ENCODE peak calls at places on chromosome 10, in eight cellular contexts. One of them, this sample, is unnamed.

GRCh38 chr10:43226851-43227845 is 39.7 kb downstream of the RASGEF1A start:
- DNase-seq in CD4-positive, alpha-beta memory T cell: no peak
- DNase-seq in fibroblast of lung: no peak
- DNase-seq in trophoblast cell: no peak
- DNase-seq in transverse colon: peak; percentile 4
- DNase-seq in neural progenitor cell: no peak
- DNase-seq in upper lobe of right lung: peak; percentile 49
- DNase-seq in WERI-Rb-1: peak; percentile 4
- DNase-seq in this sample: peak; percentile 39

GRCh38 chr10:66931340-66931948 is 5.6 kb downstream of the LRRTM3 start:
- DNase-seq in CD4-positive, alpha-beta memory T cell: peak; percentile 3
- DNase-seq in trophoblast cell: peak; percentile 71
- DNase-seq in transverse colon: no peak
- DNase-seq in fibroblast of lung: peak; percentile 85
- DNase-seq in WERI-Rb-1: no peak
- DNase-seq in upper lobe of right lung: no peak
- DNase-seq in neural progenitor cell: peak; percentile 74
- DNase-seq in this sample: no peak

GRCh38 chr10:119206603-119207366 is 586 bp upstream of the GRK5 start:
- DNase-seq in neural progenitor cell: peak; percentile 91
- DNase-seq in transverse colon: peak; percentile 70
- DNase-seq in trophoblast cell: peak; percentile 88
- DNase-seq in WERI-Rb-1: peak; percentile 74
- DNase-seq in upper lobe of right lung: peak; percentile 88
- DNase-seq in fibroblast of lung: peak; percentile 60
- DNase-seq in CD4-positive, alpha-beta memory T cell: peak; percentile 74
- DNase-seq in this sample: peak; percentile 36

GRCh38 chr10:3126741-3127342 is 45.7 kb downstream of the PITRM1 start:
- DNase-seq in neural progenitor cell: peak; percentile 42
- DNase-seq in WERI-Rb-1: peak; percentile 88
- DNase-seq in upper lobe of right lung: no peak
- DNase-seq in trophoblast cell: peak; percentile 98
- DNase-seq in CD4-positive, alpha-beta memory T cell: no peak
- DNase-seq in fibroblast of lung: no peak
- DNase-seq in transverse colon: peak; percentile 60
- DNase-seq in this sample: no peak

GRCh38 chr10:124323145-124323725 is 95.5 kb downstream of the OAT start:
- DNase-seq in neural progenitor cell: no peak
- DNase-seq in CD4-positive, alpha-beta memory T cell: no peak
- DNase-seq in trophoblast cell: peak; percentile 9
- DNase-seq in WERI-Rb-1: no peak
- DNase-seq in transverse colon: no peak
- DNase-seq in fibroblast of lung: peak; percentile 60
- DNase-seq in upper lobe of right lung: peak; percentile 23
- DNase-seq in this sample: no peak

GRCh38 chr10:50542871-50543270 is 80.9 kb downstream of the SGMS1 start:
- DNase-seq in fibroblast of lung: no peak
- DNase-seq in trophoblast cell: no peak
- DNase-seq in neural progenitor cell: no peak
- DNase-seq in CD4-positive, alpha-beta memory T cell: no peak
- DNase-seq in WERI-Rb-1: no peak
- DNase-seq in upper lobe of right lung: no peak
- DNase-seq in transverse colon: no peak
- DNase-seq in this sample: no peak

GRCh38 chr10:22683995-22684305 is 30.4 kb downstream of the PIP4K2A start:
- DNase-seq in upper lobe of right lung: no peak
- DNase-seq in trophoblast cell: peak; percentile 5
- DNase-seq in transverse colon: no peak
- DNase-seq in fibroblast of lung: peak; percentile 42
- DNase-seq in CD4-positive, alpha-beta memory T cell: no peak
- DNase-seq in WERI-Rb-1: no peak
- DNase-seq in neural progenitor cell: no peak
- DNase-seq in this sample: no peak

GRCh38 chr10:61475449-61475873 is 22.3 kb upstream of the TMEM26 start:
- DNase-seq in WERI-Rb-1: no peak
- DNase-seq in transverse colon: no peak
- DNase-seq in CD4-positive, alpha-beta memory T cell: no peak
- DNase-seq in neural progenitor cell: no peak
- DNase-seq in upper lobe of right lung: no peak
- DNase-seq in fibroblast of lung: peak; percentile 71
- DNase-seq in trophoblast cell: peak; percentile 27
- DNase-seq in this sample: no peak

GRCh38 chr10:112389147-112389822 is 15.4 kb downstream of the ACSL5 start:
- DNase-seq in fibroblast of lung: peak; percentile 5
- DNase-seq in trophoblast cell: peak; percentile 90
- DNase-seq in upper lobe of right lung: no peak
- DNase-seq in neural progenitor cell: no peak
- DNase-seq in transverse colon: no peak
- DNase-seq in CD4-positive, alpha-beta memory T cell: peak; percentile 75
- DNase-seq in WERI-Rb-1: no peak
- DNase-seq in this sample: no peak

GRCh38 chr10:23359692-23360380 is 15.2 kb upstream of the C10orf67 start:
- DNase-seq in CD4-positive, alpha-beta memory T cell: no peak
- DNase-seq in transverse colon: no peak
- DNase-seq in fibroblast of lung: no peak
- DNase-seq in WERI-Rb-1: no peak
- DNase-seq in upper lobe of right lung: no peak
- DNase-seq in trophoblast cell: peak; percentile 92
- DNase-seq in neural progenitor cell: no peak
- DNase-seq in this sample: no peak

GRCh38 chr10:86363184-86363832 is 3.3 kb downstream of the GRID1 start:
- DNase-seq in CD4-positive, alpha-beta memory T cell: no peak
- DNase-seq in upper lobe of right lung: peak; percentile 85
- DNase-seq in transverse colon: no peak
- DNase-seq in neural progenitor cell: peak; percentile 88
- DNase-seq in fibroblast of lung: no peak
- DNase-seq in trophoblast cell: peak; percentile 49
- DNase-seq in WERI-Rb-1: peak; percentile 65
- DNase-seq in this sample: peak; percentile 52

GRCh38 chr10:127148066-127148932 is 48.1 kb downstream of the INSYN2A start:
- DNase-seq in trophoblast cell: peak; percentile 36
- DNase-seq in CD4-positive, alpha-beta memory T cell: no peak
- DNase-seq in fibroblast of lung: peak; percentile 88
- DNase-seq in transverse colon: no peak
- DNase-seq in upper lobe of right lung: no peak
- DNase-seq in neural progenitor cell: no peak
- DNase-seq in WERI-Rb-1: no peak
- DNase-seq in this sample: no peak

GRCh38 chr10:7956508-7956907 is 98.0 kb upstream of the GATA3 start:
- DNase-seq in transverse colon: no peak
- DNase-seq in upper lobe of right lung: no peak
- DNase-seq in neural progenitor cell: no peak
- DNase-seq in CD4-positive, alpha-beta memory T cell: no peak
- DNase-seq in trophoblast cell: no peak
- DNase-seq in WERI-Rb-1: no peak
- DNase-seq in fibroblast of lung: peak; percentile 80
- DNase-seq in this sample: no peak

GRCh38 chr10:75040576-75040975 is 70.9 kb upstream of the SAMD8 start:
- DNase-seq in upper lobe of right lung: no peak
- DNase-seq in WERI-Rb-1: peak; percentile 56
- DNase-seq in trophoblast cell: no peak
- DNase-seq in fibroblast of lung: no peak
- DNase-seq in CD4-positive, alpha-beta memory T cell: no peak
- DNase-seq in neural progenitor cell: no peak
- DNase-seq in transverse colon: no peak
- DNase-seq in this sample: no peak

GRCh38 chr10:83553366-83553765 is 585.9 kb upstream of the GHITM start:
- DNase-seq in neural progenitor cell: no peak
- DNase-seq in transverse colon: no peak
- DNase-seq in fibroblast of lung: no peak
- DNase-seq in WERI-Rb-1: no peak
- DNase-seq in trophoblast cell: no peak
- DNase-seq in upper lobe of right lung: no peak
- DNase-seq in CD4-positive, alpha-beta memory T cell: no peak
- DNase-seq in this sample: no peak

GRCh38 chr10:58385784-58386112 is 538 bp downstream of the TFAM start:
- DNase-seq in trophoblast cell: peak; percentile 65
- DNase-seq in upper lobe of right lung: peak; percentile 62
- DNase-seq in CD4-positive, alpha-beta memory T cell: no peak
- DNase-seq in neural progenitor cell: peak; percentile 76
- DNase-seq in WERI-Rb-1: peak; percentile 44
- DNase-seq in transverse colon: peak; percentile 42
- DNase-seq in fibroblast of lung: peak; percentile 9
- DNase-seq in this sample: no peak

GRCh38 chr10:132955479-132955878 is 13.1 kb upstream of the CFAP46 start:
- DNase-seq in fibroblast of lung: no peak
- DNase-seq in neural progenitor cell: no peak
- DNase-seq in CD4-positive, alpha-beta memory T cell: no peak
- DNase-seq in upper lobe of right lung: no peak
- DNase-seq in WERI-Rb-1: no peak
- DNase-seq in transverse colon: no peak
- DNase-seq in trophoblast cell: no peak
- DNase-seq in this sample: no peak

GRCh38 chr10:91164520-91165065 is 55.9 kb upstream of the PCGF5 start:
- DNase-seq in fibroblast of lung: no peak
- DNase-seq in CD4-positive, alpha-beta memory T cell: no peak
- DNase-seq in upper lobe of right lung: no peak
- DNase-seq in transverse colon: no peak
- DNase-seq in neural progenitor cell: peak; percentile 26
- DNase-seq in WERI-Rb-1: no peak
- DNase-seq in trophoblast cell: peak; percentile 34
- DNase-seq in this sample: no peak

GRCh38 chr10:71761541-71762113 is 11.7 kb downstream of the VSIR start:
- DNase-seq in transverse colon: no peak
- DNase-seq in WERI-Rb-1: no peak
- DNase-seq in neural progenitor cell: no peak
- DNase-seq in upper lobe of right lung: no peak
- DNase-seq in fibroblast of lung: no peak
- DNase-seq in CD4-positive, alpha-beta memory T cell: no peak
- DNase-seq in trophoblast cell: no peak
- DNase-seq in this sample: no peak

GRCh38 chr10:86648706-86649426 is 5.5 kb upstream of the OPN4 start:
- DNase-seq in trophoblast cell: no peak
- DNase-seq in WERI-Rb-1: no peak
- DNase-seq in transverse colon: peak; percentile 65
- DNase-seq in CD4-positive, alpha-beta memory T cell: no peak
- DNase-seq in upper lobe of right lung: no peak
- DNase-seq in fibroblast of lung: peak; percentile 95
- DNase-seq in neural progenitor cell: no peak
- DNase-seq in this sample: no peak

DNA sequence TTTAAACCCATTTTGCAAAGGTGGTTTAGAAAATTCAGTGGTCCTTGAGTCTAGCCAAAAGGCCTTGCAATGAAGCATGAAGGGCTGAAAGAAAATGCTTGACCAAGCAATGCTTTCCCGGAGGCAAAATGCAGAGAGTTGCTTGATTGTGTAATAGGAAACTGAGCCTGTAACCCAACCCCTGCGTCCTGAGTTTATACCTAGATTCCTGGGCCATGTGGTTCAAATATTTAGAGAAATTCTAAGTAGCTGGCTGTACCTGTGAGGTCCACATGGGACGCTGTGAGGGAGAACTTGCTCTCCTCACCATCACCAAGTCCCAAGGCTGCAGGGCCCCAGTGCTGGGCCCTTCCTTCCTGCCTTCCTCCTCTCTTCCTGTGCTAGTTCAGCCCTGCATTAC is 45.7 kb downstream of the CXCL12 start:
- DNase-seq in trophoblast cell: peak; percentile 73
- DNase-seq in transverse colon: no peak
- DNase-seq in WERI-Rb-1: no peak
- DNase-seq in neural progenitor cell: no peak
- DNase-seq in upper lobe of right lung: no peak
- DNase-seq in fibroblast of lung: no peak
- DNase-seq in CD4-positive, alpha-beta memory T cell: no peak
- DNase-seq in this sample: no peak
- H3K4me3 ChIP-seq in trophoblast cell: no peak overlapping the region
- H3K4me3 ChIP-seq in transverse colon: no peak overlapping the region
- H3K4me3 ChIP-seq in WERI-Rb-1: no peak overlapping the region
- H3K4me3 ChIP-seq in neural progenitor cell: no peak overlapping the region
- H3K4me3 ChIP-seq in upper lobe of right lung: no peak overlapping the region
- H3K4me3 ChIP-seq in fibroblast of lung: no peak overlapping the region
- H3K4me3 ChIP-seq in CD4-positive, alpha-beta memory T cell: no peak overlapping the region
- H3K4me3 ChIP-seq in this sample: no peak overlapping the region

DNA sequence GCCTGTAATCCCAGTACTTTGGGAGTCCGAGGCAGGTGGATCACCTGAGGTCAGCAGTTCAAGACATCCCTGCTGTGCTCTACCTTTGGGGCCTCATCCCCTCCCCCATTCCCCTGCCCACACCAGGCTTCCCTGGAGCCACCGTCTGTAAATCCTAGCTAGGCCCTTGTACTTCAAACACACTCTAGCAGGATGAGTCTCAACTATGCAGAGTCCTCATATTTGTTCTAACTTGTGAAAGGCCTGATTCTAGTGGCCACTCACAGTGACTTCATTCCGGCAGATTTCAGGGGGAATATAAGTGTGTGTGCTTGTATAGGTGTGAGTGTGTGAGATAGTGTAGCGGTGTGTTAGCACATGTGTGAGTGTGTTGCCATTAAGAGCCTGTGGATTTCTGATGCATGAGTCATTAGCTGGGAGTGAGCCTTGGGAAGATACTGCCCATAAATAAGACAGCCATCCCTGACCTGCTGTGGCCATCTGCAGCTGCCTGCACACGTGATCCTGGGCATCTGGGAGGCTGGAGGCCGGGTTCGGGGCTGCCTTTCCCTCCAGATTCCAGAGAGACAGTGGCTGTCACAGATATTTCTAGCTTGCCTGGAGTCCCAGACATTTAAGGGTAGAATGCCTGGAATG is 1.7 kb upstream of the NEURL1 start:
- DNase-seq in transverse colon: no peak
- DNase-seq in neural progenitor cell: peak; percentile 23
- DNase-seq in WERI-Rb-1: peak; percentile 68
- DNase-seq in CD4-positive, alpha-beta memory T cell: no peak
- DNase-seq in fibroblast of lung: peak; percentile 91
- DNase-seq in upper lobe of right lung: no peak
- DNase-seq in trophoblast cell: peak; percentile 94
- DNase-seq in this sample: no peak
- H3K27ac ChIP-seq in transverse colon: peak overlapping the region; percentile 32
- H3K27ac ChIP-seq in neural progenitor cell: no peak overlapping the region
- H3K27ac ChIP-seq in WERI-Rb-1: peak overlapping the region; percentile 17
- H3K27ac ChIP-seq in CD4-positive, alpha-beta memory T cell: no peak overlapping the region
- H3K27ac ChIP-seq in fibroblast of lung: no peak overlapping the region
- H3K27ac ChIP-seq in upper lobe of right lung: no peak overlapping the region
- H3K27ac ChIP-seq in trophoblast cell: no peak overlapping the region
- H3K27ac ChIP-seq in this sample: peak overlapping the region; percentile 40

GRCh38 chr10:59680199-59680598 is 29.5 kb downstream of the SLC16A9 start:
- DNase-seq in transverse colon: no peak
- DNase-seq in neural progenitor cell: no peak
- DNase-seq in CD4-positive, alpha-beta memory T cell: no peak
- DNase-seq in fibroblast of lung: no peak
- DNase-seq in WERI-Rb-1: no peak
- DNase-seq in trophoblast cell: no peak
- DNase-seq in upper lobe of right lung: no peak
- DNase-seq in this sample: no peak
- H3K4me3 ChIP-seq in transverse colon: no peak overlapping the region
- H3K4me3 ChIP-seq in neural progenitor cell: no peak overlapping the region
- H3K4me3 ChIP-seq in CD4-positive, alpha-beta memory T cell: no peak overlapping the region
- H3K4me3 ChIP-seq in fibroblast of lung: no peak overlapping the region
- H3K4me3 ChIP-seq in WERI-Rb-1: no peak overlapping the region
- H3K4me3 ChIP-seq in trophoblast cell: no peak overlapping the region
- H3K4me3 ChIP-seq in upper lobe of right lung: no peak overlapping the region
- H3K4me3 ChIP-seq in this sample: no peak overlapping the region

DNA sequence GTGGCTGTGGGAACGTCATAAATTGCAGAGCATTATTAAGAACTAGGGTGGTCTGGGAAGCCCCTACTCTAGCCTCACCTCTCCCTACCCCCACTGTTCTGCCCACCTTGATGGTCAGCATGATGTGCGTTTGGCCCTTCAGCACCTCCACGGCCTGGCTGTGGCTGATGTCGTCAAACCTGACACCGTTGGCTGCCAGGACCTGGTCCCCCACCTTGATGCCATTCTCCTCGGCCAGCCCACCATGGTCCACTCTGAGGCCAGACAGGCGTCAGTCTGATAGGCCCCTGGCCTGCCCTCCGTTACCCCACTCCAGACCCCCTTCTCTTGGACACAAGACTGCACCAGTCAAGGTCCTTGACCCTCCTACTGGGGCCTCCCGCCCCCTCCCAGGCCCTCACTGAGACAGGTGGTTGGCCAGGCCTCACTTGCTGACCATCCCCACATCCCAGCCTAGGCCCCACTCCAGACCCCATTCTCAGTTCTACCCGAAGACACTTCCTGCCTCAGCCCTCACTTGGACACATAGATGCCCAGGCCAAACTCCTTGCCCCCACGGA is 9.2 kb downstream of the PDZD7 start:
- DNase-seq in trophoblast cell: no peak
- DNase-seq in upper lobe of right lung: peak; percentile 57
- DNase-seq in transverse colon: no peak
- DNase-seq in neural progenitor cell: no peak
- DNase-seq in CD4-positive, alpha-beta memory T cell: no peak
- DNase-seq in fibroblast of lung: no peak
- DNase-seq in WERI-Rb-1: no peak
- DNase-seq in this sample: no peak
- H3K27ac ChIP-seq in trophoblast cell: no peak overlapping the region
- H3K27ac ChIP-seq in upper lobe of right lung: no peak overlapping the region
- H3K27ac ChIP-seq in transverse colon: no peak overlapping the region
- H3K27ac ChIP-seq in neural progenitor cell: no peak overlapping the region
- H3K27ac ChIP-seq in CD4-positive, alpha-beta memory T cell: no peak overlapping the region
- H3K27ac ChIP-seq in fibroblast of lung: no peak overlapping the region
- H3K27ac ChIP-seq in WERI-Rb-1: no peak overlapping the region
- H3K27ac ChIP-seq in this sample: no peak overlapping the region